ENCODE peak calls at places on chromosome 15, in six cellular contexts. One of them, this sample, is unnamed.

GRCh38 chr15:41215708-41216107 is 14.8 kb downstream of the EXD1 start:
- DNase-seq in epithelial cell of esophagus: no peak
- DNase-seq in cardiac fibroblast: no peak
- DNase-seq in A549: no peak
- DNase-seq in pancreas: no peak
- DNase-seq in ascending aorta: no peak
- DNase-seq in this sample: no peak

GRCh38 chr15:63752075-63752684 is 81.6 kb downstream of the HERC1 start:
- DNase-seq in epithelial cell of esophagus: peak
- DNase-seq in cardiac fibroblast: peak
- DNase-seq in A549: peak
- DNase-seq in pancreas: no peak
- DNase-seq in ascending aorta: no peak
- DNase-seq in this sample: peak

GRCh38 chr15:31041610-31042009 is 50.2 kb upstream of the MTMR10 start:
- DNase-seq in epithelial cell of esophagus: no peak
- DNase-seq in cardiac fibroblast: no peak
- DNase-seq in A549: no peak
- DNase-seq in pancreas: no peak
- DNase-seq in ascending aorta: no peak
- DNase-seq in this sample: no peak

GRCh38 chr15:85692873-85693272 is 101.9 kb downstream of the KLHL25 start:
- DNase-seq in epithelial cell of esophagus: no peak
- DNase-seq in cardiac fibroblast: no peak
- DNase-seq in A549: no peak
- DNase-seq in pancreas: no peak
- DNase-seq in ascending aorta: no peak
- DNase-seq in this sample: no peak

GRCh38 chr15:44812029-44812517 is 75.7 kb downstream of the TRIM69 start:
- DNase-seq in epithelial cell of esophagus: peak
- DNase-seq in cardiac fibroblast: no peak
- DNase-seq in A549: no peak
- DNase-seq in pancreas: peak
- DNase-seq in ascending aorta: no peak
- DNase-seq in this sample: peak

GRCh38 chr15:55586808-55587207 is 1.3 kb downstream of the PYGO1 start:
- DNase-seq in epithelial cell of esophagus: no peak
- DNase-seq in cardiac fibroblast: no peak
- DNase-seq in A549: peak
- DNase-seq in pancreas: no peak
- DNase-seq in ascending aorta: no peak
- DNase-seq in this sample: peak

GRCh38 chr15:32099097-32099496 is 68.8 kb downstream of the CHRNA7 start:
- DNase-seq in epithelial cell of esophagus: no peak
- DNase-seq in cardiac fibroblast: no peak
- DNase-seq in A549: no peak
- DNase-seq in pancreas: no peak
- DNase-seq in ascending aorta: no peak
- DNase-seq in this sample: no peak

GRCh38 chr15:63931556-63931955 is 97.8 kb upstream of the HERC1 start:
- DNase-seq in epithelial cell of esophagus: no peak
- DNase-seq in cardiac fibroblast: no peak
- DNase-seq in A549: no peak
- DNase-seq in pancreas: no peak
- DNase-seq in ascending aorta: no peak
- DNase-seq in this sample: no peak

GRCh38 chr15:81386947-81387346 is 12.9 kb upstream of the TMC3 start:
- DNase-seq in epithelial cell of esophagus: peak
- DNase-seq in cardiac fibroblast: no peak
- DNase-seq in A549: no peak
- DNase-seq in pancreas: no peak
- DNase-seq in ascending aorta: no peak
- DNase-seq in this sample: no peak

GRCh38 chr15:71137138-71137518 is 21.9 kb downstream of the THSD4 start:
- DNase-seq in epithelial cell of esophagus: no peak
- DNase-seq in cardiac fibroblast: peak
- DNase-seq in A549: no peak
- DNase-seq in pancreas: peak
- DNase-seq in ascending aorta: no peak
- DNase-seq in this sample: no peak

GRCh38 chr15:91268510-91268909 is 168.5 kb downstream of the SV2B start:
- DNase-seq in epithelial cell of esophagus: no peak
- DNase-seq in cardiac fibroblast: no peak
- DNase-seq in A549: peak
- DNase-seq in pancreas: no peak
- DNase-seq in ascending aorta: no peak
- DNase-seq in this sample: no peak

GRCh38 chr15:70632981-70633380 is 130.4 kb downstream of the UACA start:
- DNase-seq in epithelial cell of esophagus: peak
- DNase-seq in cardiac fibroblast: no peak
- DNase-seq in A549: no peak
- DNase-seq in pancreas: no peak
- DNase-seq in ascending aorta: no peak
- DNase-seq in this sample: no peak

GRCh38 chr15:60421544-60421943 is 23.8 kb upstream of the ANXA2 start:
- DNase-seq in epithelial cell of esophagus: peak
- DNase-seq in cardiac fibroblast: peak
- DNase-seq in A549: peak
- DNase-seq in pancreas: no peak
- DNase-seq in ascending aorta: no peak
- DNase-seq in this sample: peak

GRCh38 chr15:97875513-97876285 is 84.8 kb upstream of the ARRDC4 start:
- DNase-seq in epithelial cell of esophagus: peak
- DNase-seq in cardiac fibroblast: no peak
- DNase-seq in A549: peak
- DNase-seq in pancreas: peak
- DNase-seq in ascending aorta: no peak
- DNase-seq in this sample: no peak

GRCh38 chr15:56038015-56038414 is 44.6 kb upstream of the NEDD4 start:
- DNase-seq in epithelial cell of esophagus: peak
- DNase-seq in cardiac fibroblast: peak
- DNase-seq in A549: no peak
- DNase-seq in pancreas: no peak
- DNase-seq in ascending aorta: no peak
- DNase-seq in this sample: peak

GRCh38 chr15:96276438-96277210 is 53.9 kb upstream of the NR2F2 start:
- DNase-seq in epithelial cell of esophagus: peak
- DNase-seq in cardiac fibroblast: peak
- DNase-seq in A549: no peak
- DNase-seq in pancreas: no peak
- DNase-seq in ascending aorta: no peak
- DNase-seq in this sample: peak

GRCh38 chr15:101723161-101723873 is 956 bp downstream of the TARS3 start:
- DNase-seq in epithelial cell of esophagus: peak
- DNase-seq in cardiac fibroblast: peak
- DNase-seq in A549: no peak
- DNase-seq in pancreas: no peak
- DNase-seq in ascending aorta: no peak
- DNase-seq in this sample: peak

GRCh38 chr15:83850015-83850414 is 196.1 kb downstream of the ADAMTSL3 start:
- DNase-seq in epithelial cell of esophagus: no peak
- DNase-seq in cardiac fibroblast: no peak
- DNase-seq in A549: no peak
- DNase-seq in pancreas: no peak
- DNase-seq in ascending aorta: no peak
- DNase-seq in this sample: no peak

GRCh38 chr15:52361975-52362494 is 66.4 kb upstream of the MYO5C start:
- DNase-seq in epithelial cell of esophagus: no peak
- DNase-seq in cardiac fibroblast: no peak
- DNase-seq in A549: no peak
- DNase-seq in pancreas: no peak
- DNase-seq in ascending aorta: no peak
- DNase-seq in this sample: no peak

GRCh38 chr15:62783303-62783957 is 259.1 kb upstream of the TPM1 start:
- DNase-seq in epithelial cell of esophagus: peak
- DNase-seq in cardiac fibroblast: peak
- DNase-seq in A549: peak
- DNase-seq in pancreas: no peak
- DNase-seq in ascending aorta: no peak
- DNase-seq in this sample: peak

GRCh38 chr15:57526076-57526475 is 65.6 kb upstream of the MYZAP start:
- DNase-seq in epithelial cell of esophagus: no peak
- DNase-seq in cardiac fibroblast: no peak
- DNase-seq in A549: no peak
- DNase-seq in pancreas: no peak
- DNase-seq in ascending aorta: no peak
- DNase-seq in this sample: no peak

GRCh38 chr15:62727501-62727900 is 315.0 kb upstream of the TPM1 start:
- DNase-seq in epithelial cell of esophagus: no peak
- DNase-seq in cardiac fibroblast: no peak
- DNase-seq in A549: no peak
- DNase-seq in pancreas: no peak
- DNase-seq in ascending aorta: no peak
- DNase-seq in this sample: no peak

GRCh38 chr15:88704791-88705768 is 66.3 kb downstream of the ISG20 start:
- DNase-seq in epithelial cell of esophagus: peak
- DNase-seq in cardiac fibroblast: peak
- DNase-seq in A549: no peak
- DNase-seq in pancreas: peak
- DNase-seq in ascending aorta: peak
- DNase-seq in this sample: no peak

GRCh38 chr15:38683382-38684242 is 119.0 kb upstream of the RASGRP1 start:
- DNase-seq in epithelial cell of esophagus: peak
- DNase-seq in cardiac fibroblast: peak
- DNase-seq in A549: peak
- DNase-seq in pancreas: no peak
- DNase-seq in ascending aorta: no peak
- DNase-seq in this sample: peak

GRCh38 chr15:48721061-48721810 is 75.7 kb upstream of the FBN1 start:
- DNase-seq in epithelial cell of esophagus: no peak
- DNase-seq in cardiac fibroblast: peak
- DNase-seq in A549: no peak
- DNase-seq in pancreas: no peak
- DNase-seq in ascending aorta: no peak
- DNase-seq in this sample: no peak

GRCh38 chr15:52334491-52335160 is 39.0 kb upstream of the MYO5C start:
- DNase-seq in epithelial cell of esophagus: peak
- DNase-seq in cardiac fibroblast: no peak
- DNase-seq in A549: peak
- DNase-seq in pancreas: no peak
- DNase-seq in ascending aorta: no peak
- DNase-seq in this sample: peak

GRCh38 chr15:95872366-95872771 is 458.1 kb upstream of the NR2F2 start:
- DNase-seq in epithelial cell of esophagus: peak
- DNase-seq in cardiac fibroblast: peak
- DNase-seq in A549: no peak
- DNase-seq in pancreas: no peak
- DNase-seq in ascending aorta: no peak
- DNase-seq in this sample: peak

GRCh38 chr15:57334257-57334656 is 42.0 kb upstream of the CGNL1 start:
- DNase-seq in epithelial cell of esophagus: peak
- DNase-seq in cardiac fibroblast: peak
- DNase-seq in A549: no peak
- DNase-seq in pancreas: no peak
- DNase-seq in ascending aorta: no peak
- DNase-seq in this sample: peak

GRCh38 chr15:56323435-56323834 is 41.8 kb upstream of the TEX9 start:
- DNase-seq in epithelial cell of esophagus: no peak
- DNase-seq in cardiac fibroblast: no peak
- DNase-seq in A549: no peak
- DNase-seq in pancreas: no peak
- DNase-seq in ascending aorta: no peak
- DNase-seq in this sample: no peak

GRCh38 chr15:33218071-33218491 is 23.6 kb upstream of the FMN1 start:
- DNase-seq in epithelial cell of esophagus: no peak
- DNase-seq in cardiac fibroblast: no peak
- DNase-seq in A549: no peak
- DNase-seq in pancreas: no peak
- DNase-seq in ascending aorta: no peak
- DNase-seq in this sample: peak

GRCh38 chr15:35603298-35603697 is 57.3 kb upstream of the DPH6 start:
- DNase-seq in epithelial cell of esophagus: peak
- DNase-seq in cardiac fibroblast: peak
- DNase-seq in A549: no peak
- DNase-seq in pancreas: no peak
- DNase-seq in ascending aorta: no peak
- DNase-seq in this sample: peak

GRCh38 chr15:27358751-27359434 is 387.9 kb downstream of the GABRG3 start:
- DNase-seq in epithelial cell of esophagus: no peak
- DNase-seq in cardiac fibroblast: peak
- DNase-seq in A549: peak
- DNase-seq in pancreas: peak
- DNase-seq in ascending aorta: no peak
- DNase-seq in this sample: no peak
- TF ChIP-seq CTCF in epithelial cell of esophagus: peak
- TF ChIP-seq CTCF in cardiac fibroblast: peak
- TF ChIP-seq CTCF in A549: peak
- TF ChIP-seq CTCF in pancreas: peak
- TF ChIP-seq CTCF in ascending aorta: no peak
- TF ChIP-seq CTCF in this sample: no peak

GRCh38 chr15:67080118-67080899 is 14.9 kb downstream of the SMAD3 start:
- DNase-seq in epithelial cell of esophagus: no peak
- DNase-seq in cardiac fibroblast: peak
- DNase-seq in A549: no peak
- DNase-seq in pancreas: no peak
- DNase-seq in ascending aorta: peak
- DNase-seq in this sample: no peak
- TF ChIP-seq CTCF in epithelial cell of esophagus: no peak
- TF ChIP-seq CTCF in cardiac fibroblast: no peak
- TF ChIP-seq CTCF in A549: no peak
- TF ChIP-seq CTCF in pancreas: no peak
- TF ChIP-seq CTCF in ascending aorta: no peak
- TF ChIP-seq CTCF in this sample: no peak

DNA sequence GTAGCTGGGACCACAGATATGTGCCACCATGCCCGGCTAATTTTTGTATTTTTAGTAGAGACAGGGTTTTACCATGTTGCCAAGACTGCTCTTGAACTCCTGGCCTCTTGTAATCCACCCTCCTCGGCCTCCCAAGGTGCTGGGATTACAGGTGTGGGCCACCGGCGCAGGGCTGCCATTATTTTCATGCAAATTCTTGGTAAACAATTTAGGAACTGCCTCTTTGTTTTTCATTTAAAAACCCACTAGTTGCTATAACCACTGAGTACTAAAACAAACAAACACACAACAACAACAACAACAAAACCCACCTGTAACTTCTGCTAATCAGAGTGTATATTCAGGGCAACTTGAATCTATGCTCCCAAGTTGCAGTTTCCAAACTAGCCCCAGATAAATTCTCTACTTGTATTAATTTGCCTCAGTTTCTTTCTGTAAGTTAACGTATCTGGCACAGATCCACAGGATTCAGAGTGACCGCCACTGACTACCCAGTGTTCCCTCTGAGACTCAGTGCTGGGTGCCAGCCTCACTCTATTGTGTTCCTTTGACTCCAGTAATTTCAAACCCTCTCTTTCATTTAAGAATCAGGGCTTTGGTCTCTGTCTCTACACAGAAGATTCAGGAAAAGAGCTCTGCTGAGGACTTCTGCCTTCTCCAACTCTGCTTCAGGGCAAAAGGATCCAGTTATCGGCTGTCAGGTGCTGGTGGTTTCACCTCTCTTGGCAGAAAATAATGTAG is 18.6 kb upstream of the ZNF710 start:
- DNase-seq in epithelial cell of esophagus: no peak
- DNase-seq in cardiac fibroblast: no peak
- DNase-seq in A549: no peak
- DNase-seq in pancreas: no peak
- DNase-seq in ascending aorta: no peak
- DNase-seq in this sample: no peak
- TF ChIP-seq CTCF in epithelial cell of esophagus: no peak
- TF ChIP-seq CTCF in cardiac fibroblast: no peak
- TF ChIP-seq CTCF in A549: no peak
- TF ChIP-seq CTCF in pancreas: no peak
- TF ChIP-seq CTCF in ascending aorta: no peak
- TF ChIP-seq CTCF in this sample: no peak

GRCh38 chr15:80371924-80372323 is 32.3 kb upstream of the ARNT2 start:
- DNase-seq in epithelial cell of esophagus: no peak
- DNase-seq in cardiac fibroblast: no peak
- DNase-seq in A549: no peak
- DNase-seq in pancreas: no peak
- DNase-seq in ascending aorta: no peak
- DNase-seq in this sample: no peak
- TF ChIP-seq CTCF in epithelial cell of esophagus: no peak
- TF ChIP-seq CTCF in cardiac fibroblast: no peak
- TF ChIP-seq CTCF in A549: no peak
- TF ChIP-seq CTCF in pancreas: no peak
- TF ChIP-seq CTCF in ascending aorta: no peak
- TF ChIP-seq CTCF in this sample: no peak

This sample was measured in MCF 10A.